ENCODE peak calls at places on chromosomes 3 and 15, in nine cellular contexts. P, Q, F, I, O, N, E, C and W are unnamed samples.

GRCh38 chr3:161284989-161285388 is 63.9 kb downstream of the NMD3 start:
- DNase-seq in P (no peak), Q (no peak), F (no peak), I (no peak), O (no peak), N (no peak), E (no peak), C (no peak), W (no peak)

GRCh38 chr3:184371570-184372018 is 6.4 kb downstream of the THPO start:
- DNase-seq in P (peak), Q (peak), F (no peak), I (peak), O (no peak), N (peak), E (peak), C (peak), W (peak)

GRCh38 chr15:62390793-62391543 is 225.9 kb upstream of the C2CD4B start:
- DNase-seq in P (peak), Q (peak), F (no peak), I (peak), O (no peak), N (no peak), E (peak), C (peak), W (peak)

GRCh38 chr15:92733090-92733933 is 77.7 kb upstream of the FAM174B start:
- DNase-seq in P (no peak), Q (no peak), F (no peak), I (no peak), O (no peak), N (no peak), E (no peak), C (no peak), W (no peak)

GRCh38 chr15:69093127-69093526 is 67.3 kb upstream of the GLCE start:
- DNase-seq in P (no peak), Q (peak), F (no peak), I (peak), O (no peak), N (no peak), E (no peak), C (no peak), W (no peak)

GRCh38 chr3:189728915-189729314 is 97.7 kb downstream of the TP63 start:
- DNase-seq in P (no peak), Q (no peak), F (no peak), I (no peak), O (no peak), N (no peak), E (no peak), C (no peak), W (no peak)

GRCh38 chr3:144415492-144415891 is 443.9 kb downstream of the DIPK2A start:
- DNase-seq in P (no peak), Q (no peak), F (no peak), I (no peak), O (no peak), N (no peak), E (no peak), C (no peak), W (no peak)

GRCh38 chr3:98968824-98969223 is 67.3 kb upstream of the DCBLD2 start:
- DNase-seq in P (no peak), Q (no peak), F (no peak), I (no peak), O (no peak), N (no peak), E (no peak), C (no peak), W (no peak)

GRCh38 chr15:59532770-59533379 is 78.7 kb upstream of the GCNT3 start:
- DNase-seq in P (no peak), Q (peak), F (no peak), I (peak), O (peak), N (no peak), E (peak), C (no peak), W (no peak)

GRCh38 chr15:25418202-25418601 is 20.6 kb downstream of the UBE3A start:
- DNase-seq in P (no peak), Q (no peak), F (no peak), I (no peak), O (no peak), N (no peak), E (no peak), C (no peak), W (no peak)

GRCh38 chr15:23642413-23643044 is 5.1 kb downstream of the MAGEL2 start:
- DNase-seq in P (peak), Q (peak), F (no peak), I (peak), O (peak), N (no peak), E (peak), C (peak), W (peak)

GRCh38 chr3:33000698-33001385 is 49.4 kb downstream of the CCR4 start:
- DNase-seq in P (no peak), Q (no peak), F (no peak), I (no peak), O (no peak), N (no peak), E (no peak), C (no peak), W (no peak)

GRCh38 chr15:90101130-90101968 is 919 bp downstream of the IDH2 start:
- DNase-seq in P (peak), Q (peak), F (no peak), I (peak), O (no peak), N (no peak), E (no peak), C (no peak), W (peak)

GRCh38 chr15:98881526-98882517 is 125.8 kb downstream of the PGPEP1L start:
- DNase-seq in P (no peak), Q (peak), F (no peak), I (peak), O (no peak), N (no peak), E (peak), C (no peak), W (no peak)

GRCh38 chr3:15974647-15975046 is 176.9 kb upstream of the ANKRD28 start:
- DNase-seq in P (no peak), Q (peak), F (no peak), I (no peak), O (no peak), N (no peak), E (peak), C (no peak), W (no peak)

GRCh38 chr15:71687902-71688508 is 122.3 kb upstream of the NR2E3 start:
- DNase-seq in P (no peak), Q (no peak), F (no peak), I (no peak), O (no peak), N (no peak), E (no peak), C (no peak), W (no peak)

GRCh38 chr15:69156726-69157381 is 3.6 kb upstream of the GLCE start:
- DNase-seq in P (no peak), Q (no peak), F (no peak), I (no peak), O (no peak), N (no peak), E (no peak), C (no peak), W (no peak)

GRCh38 chr3:129312021-129312639 is 33.5 kb downstream of the HMCES start:
- DNase-seq in P (no peak), Q (no peak), F (no peak), I (no peak), O (no peak), N (no peak), E (no peak), C (no peak), W (no peak)